ENCODE peak calls at places on chromosomes 7 and 10, in six cellular contexts. K is left ventricle myocardium inferior, H is neural progenitor cell, B is brain microvascular endothelial cell, I is hepatocyte, N is substantia nigra. U is an unnamed sample.

GRCh38 chr7:130207033-130207432 is 627 bp upstream of the SSMEM1 start:
- DNase-seq in K (no peak), H (no peak), B (no peak), I (no peak), N (no peak), U (no peak)

GRCh38 chr10:123143162-123143824 is 4.6 kb upstream of the HMX2 start:
- DNase-seq in K (no peak), H (peak; percentile 64), B (no peak), I (no peak), N (no peak), U (no peak)

GRCh38 chr7:108427766-108428165 is 28.5 kb downstream of the NRCAM start:
- DNase-seq in K (no peak), H (no peak), B (no peak), I (no peak), N (no peak), U (no peak)

GRCh38 chr7:13327669-13328068 is 640.2 kb downstream of the ARL4A start:
- DNase-seq in K (no peak), H (no peak), B (peak; percentile 80), I (no peak), N (no peak), U (no peak)

GRCh38 chr10:76881477-76882220 is 756.0 kb downstream of the KCNMA1 start:
- DNase-seq in K (no peak), H (no peak), B (no peak), I (no peak), N (no peak), U (no peak)

GRCh38 chr7:131289051-131289450 is 38.6 kb upstream of the MKLN1 start:
- DNase-seq in K (no peak), H (no peak), B (no peak), I (no peak), N (no peak), U (no peak)

GRCh38 chr7:117041822-117042221 is 88.5 kb downstream of the ST7 start:
- DNase-seq in K (no peak), H (no peak), B (no peak), I (no peak), N (no peak), U (no peak)

GRCh38 chr7:84102213-84102612 is 92.4 kb downstream of the SEMA3A start:
- DNase-seq in K (no peak), H (no peak), B (no peak), I (no peak), N (no peak), U (no peak)

GRCh38 chr10:126387041-126387908 is 1.0 kb downstream of the ADAM12 start:
- DNase-seq in K (peak; percentile 44), H (peak; percentile 80), B (peak; percentile 83), I (peak; percentile 79), N (peak; percentile 27), U (peak; percentile 72)

GRCh38 chr10:61793760-61794713 is 107.5 kb upstream of the ARID5B start:
- DNase-seq in K (no peak), H (no peak), B (peak; percentile 28), I (no peak), N (no peak), U (no peak)

GRCh38 chr7:90708841-90709317 is 112.8 kb downstream of the CDK14 start:
- DNase-seq in K (no peak), H (peak; percentile 83), B (no peak), I (peak; percentile 55), N (peak; percentile 55), U (no peak)

GRCh38 chr10:94315975-94316464 is 46.7 kb downstream of the NOC3L start:
- DNase-seq in K (no peak), H (peak; percentile 23), B (peak; percentile 72), I (peak; percentile 13), N (no peak), U (no peak)

GRCh38 chr10:2885276-2885955 is 181.9 kb upstream of the PFKP start:
- DNase-seq in K (no peak), H (no peak), B (no peak), I (no peak), N (no peak), U (no peak)

GRCh38 chr7:98852826-98853225 is 17.0 kb downstream of the TMEM130 start:
- DNase-seq in K (no peak), H (no peak), B (no peak), I (no peak), N (no peak), U (no peak)

GRCh38 chr10:26441491-26442214 is 3.5 kb downstream of the APBB1IP start:
- DNase-seq in K (no peak), H (no peak), B (peak; percentile 9), I (no peak), N (no peak), U (no peak)

GRCh38 chr7:133853706-133854276 is 273.3 kb upstream of the LRGUK start:
- DNase-seq in K (no peak), H (peak; percentile 72), B (peak; percentile 72), I (peak; percentile 31), N (no peak), U (no peak)

GRCh38 chr7:111750878-111751277 is 188.6 kb upstream of the IMMP2L start:
- DNase-seq in K (no peak), H (no peak), B (no peak), I (no peak), N (no peak), U (no peak)

GRCh38 chr10:103192451-103193106 is 493 bp downstream of the NT5C2 start:
- DNase-seq in K (peak; percentile 83), H (peak; percentile 89), B (peak; percentile 69), I (peak; percentile 87), N (peak; percentile 84), U (peak; percentile 91)

GRCh38 chr7:22470981-22471380 is 29.0 kb downstream of the STEAP1B start:
- DNase-seq in K (no peak), H (no peak), B (no peak), I (no peak), N (no peak), U (no peak)

GRCh38 chr10:135601-136464 is 578 bp downstream of the ZMYND11 start:
- DNase-seq in K (peak; percentile 65), H (peak; percentile 65), B (peak; percentile 51), I (peak; percentile 78), N (peak; percentile 63), U (peak; percentile 75)

GRCh38 chr7:55438085-55438764 is 73.1 kb downstream of the LANCL2 start:
- DNase-seq in K (no peak), H (no peak), B (no peak), I (no peak), N (no peak), U (no peak)

GRCh38 chr7:80218723-80219122 is 84.1 kb downstream of the GNAI1 start:
- DNase-seq in K (no peak), H (no peak), B (peak; percentile 78), I (peak; percentile 23), N (no peak), U (no peak)

GRCh38 chr10:116761883-116762282 is 19.5 kb upstream of the HSPA12A start:
- DNase-seq in K (no peak), H (no peak), B (no peak), I (no peak), N (peak; percentile 25), U (no peak)

GRCh38 chr7:50303082-50303893 is 1.2 kb upstream of the IKZF1 start:
- DNase-seq in K (no peak), H (peak; percentile 34), B (no peak), I (no peak), N (no peak), U (no peak)

GRCh38 chr10:102705531-102705930 is 8.7 kb downstream of the ARL3 start:
- DNase-seq in K (no peak), H (no peak), B (no peak), I (no peak), N (no peak), U (no peak)

GRCh38 chr7:2492038-2492437 is 15.8 kb upstream of the GRIFIN start:
- DNase-seq in K (no peak), H (no peak), B (no peak), I (no peak), N (no peak), U (no peak)

GRCh38 chr10:49332333-49332732 is 33.4 kb downstream of the C10orf71 start:
- DNase-seq in K (no peak), H (no peak), B (no peak), I (no peak), N (no peak), U (no peak)

GRCh38 chr10:60952846-60953220 is 8.8 kb upstream of the RHOBTB1 start:
- DNase-seq in K (no peak), H (no peak), B (no peak), I (no peak), N (no peak), U (no peak)

GRCh38 chr7:50962962-50963374 is 180.3 kb upstream of the GRB10 start:
- DNase-seq in K (peak; percentile 78), H (peak; percentile 25), B (peak; percentile 35), I (peak; percentile 43), N (peak; percentile 22), U (no peak)

GRCh38 chr7:102874166-102874829 is 38.5 kb upstream of the LRRC17 start:
- DNase-seq in K (no peak), H (no peak), B (peak; percentile 90), I (peak; percentile 36), N (no peak), U (no peak)
- H3K27ac ChIP-seq in K (no peak overlapping the region), H (no peak overlapping the region), B (peak overlapping the region; percentile 100), I (peak overlapping the region; percentile 89), N (no peak overlapping the region), U (peak overlapping the region; percentile 74)

DNA sequence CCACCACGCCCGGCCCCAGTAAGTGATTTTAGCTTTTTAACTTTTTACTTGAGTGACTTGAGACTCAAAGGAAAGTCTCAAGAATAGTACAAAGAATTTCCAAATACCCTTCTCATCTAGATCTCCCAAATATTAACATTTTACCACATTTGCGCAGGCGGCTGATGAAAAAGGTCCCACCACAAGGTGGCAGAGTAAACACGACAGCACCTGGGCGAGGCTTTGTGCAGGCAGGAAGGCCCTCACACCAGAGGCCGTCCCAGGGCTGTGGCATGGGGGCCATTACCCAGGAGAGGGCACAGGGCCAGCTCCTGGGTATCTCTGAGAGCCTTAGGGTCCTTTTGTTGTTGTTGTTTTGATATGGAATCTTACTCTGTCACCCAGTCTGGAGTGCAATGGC is 50.0 kb upstream of the WIPI2 start:
- DNase-seq in K (no peak), H (peak; percentile 61), B (peak; percentile 7), I (peak; percentile 21), N (peak; percentile 18), U (no peak)
- H3K27ac ChIP-seq in K (no peak overlapping the region), H (no peak overlapping the region), B (no peak overlapping the region), I (no peak overlapping the region), N (no peak overlapping the region), U (no peak overlapping the region)

GRCh38 chr10:17214486-17214885 is 13.0 kb upstream of the TRDMT1 start:
- DNase-seq in K (no peak), H (no peak), B (peak; percentile 47), I (no peak), N (no peak), U (no peak)
- H3K27ac ChIP-seq in K (no peak overlapping the region), H (no peak overlapping the region), B (peak overlapping the region; percentile 98), I (peak overlapping the region; percentile 85), N (no peak overlapping the region), U (peak overlapping the region; percentile 89)

DNA sequence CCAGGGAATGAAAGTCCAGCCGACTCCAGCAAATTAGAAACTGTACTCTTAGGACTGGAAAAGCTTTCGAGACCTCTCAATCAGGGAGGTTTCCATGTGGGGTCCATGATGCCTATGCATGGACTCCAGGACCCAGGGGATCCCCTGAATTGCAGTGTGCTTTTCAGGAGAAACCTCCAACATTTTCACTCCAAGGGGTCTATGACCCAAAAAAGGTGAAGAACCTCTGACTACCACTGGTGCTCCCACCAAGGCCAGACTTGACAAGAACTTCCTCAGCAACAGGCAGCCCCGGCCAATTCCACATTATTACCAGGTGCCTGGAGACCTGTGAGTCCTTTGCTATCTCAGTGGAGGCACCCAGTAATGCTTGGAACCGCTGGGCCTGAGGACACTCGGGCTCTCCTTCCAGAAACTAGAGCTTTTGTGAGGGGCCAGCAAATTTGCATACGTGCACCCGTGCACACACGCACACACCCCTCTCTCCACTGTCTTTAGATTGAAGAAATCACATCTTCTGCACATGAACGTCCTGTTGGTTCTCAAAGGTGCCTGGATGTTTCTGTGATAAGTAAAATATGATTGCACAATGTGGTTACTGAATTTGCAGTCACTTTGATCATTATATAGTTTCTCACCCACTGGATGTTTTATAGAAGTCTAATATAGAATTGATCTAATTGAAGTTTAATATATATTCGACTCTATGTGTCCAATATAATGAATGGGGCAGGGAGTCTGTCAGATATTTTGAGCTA is 54.7 kb downstream of the SYPL1 start:
- DNase-seq in K (no peak), H (no peak), B (no peak), I (no peak), N (no peak), U (no peak)
- H3K27ac ChIP-seq in K (no peak overlapping the region), H (no peak overlapping the region), B (no peak overlapping the region), I (no peak overlapping the region), N (peak overlapping the region; percentile 91), U (no peak overlapping the region)